ENCODE peak calls at places on chromosomes 3 and 15, in ten cellular contexts. E is lower leg skin, M is upper lobe of right lung, W is neural crest cell, Z is choroid plexus epithelial cell, I is GM20000, Y is foreskin keratinocyte, T is tibial artery, R is adrenal gland, A is RWPE1. H is an unnamed sample.

GRCh38 chr15:98787936-98788757 is 139.8 kb downstream of the IGF1R start:
- DNase-seq in I (no peak), M (no peak), Y (no peak), Z (no peak), A (no peak), W (no peak), R (no peak), E (no peak), T (no peak), H (peak; percentile 11)

GRCh38 chr3:185215873-185216586 is 37.8 kb downstream of the EHHADH start:
- DNase-seq in Z (peak; percentile 57), Y (no peak), M (no peak), E (no peak), R (no peak), A (peak; percentile 30), I (peak; percentile 19), W (no peak), T (no peak), H (peak; percentile 33)

GRCh38 chr3:46861996-46862688 is 1.1 kb downstream of the MYL3 start:
- DNase-seq in Z (no peak), Y (no peak), A (no peak), R (no peak), M (no peak), E (no peak), W (no peak), T (peak; percentile 10), I (no peak), H (no peak)

GRCh38 chr3:125231895-125232294 is 19.3 kb upstream of the SLC12A8 start:
- DNase-seq in Y (peak; percentile 69), R (no peak), A (peak; percentile 49), M (no peak), W (no peak), I (no peak), Z (peak; percentile 85), T (no peak), E (no peak), H (peak; percentile 24)

GRCh38 chr15:63672775-63673174 is 75.6 kb downstream of the FBXL22 start:
- DNase-seq in Y (no peak), R (no peak), T (no peak), E (no peak), I (no peak), W (no peak), M (no peak), A (no peak), Z (no peak), H (no peak)

GRCh38 chr3:33722626-33723370 is 4.7 kb upstream of the CLASP2 start:
- DNase-seq in W (no peak), A (no peak), E (no peak), T (no peak), M (no peak), I (no peak), Y (peak; percentile 19), R (no peak), Z (peak; percentile 73), H (no peak)

GRCh38 chr3:170808041-170808440 is 62.0 kb downstream of the RPL22L1 start:
- DNase-seq in R (no peak), Z (peak; percentile 31), T (no peak), A (no peak), M (no peak), Y (no peak), I (no peak), E (no peak), W (no peak), H (no peak)

GRCh38 chr3:158420654-158421396 is 150.2 kb upstream of the MLF1 start:
- DNase-seq in R (no peak), Y (peak; percentile 92), I (peak; percentile 25), W (no peak), E (peak; percentile 17), A (peak; percentile 75), T (no peak), M (no peak), Z (peak; percentile 84), H (peak; percentile 90)

GRCh38 chr3:64873400-64873799 is 185.6 kb upstream of the ADAMTS9 start:
- DNase-seq in E (no peak), Z (peak; percentile 22), I (no peak), Y (no peak), T (no peak), A (no peak), M (no peak), R (no peak), W (no peak), H (peak; percentile 1)

GRCh38 chr3:140270329-140270728 is 335.3 kb downstream of the CLSTN2 start:
- DNase-seq in Z (no peak), I (no peak), M (no peak), R (no peak), A (peak; percentile 65), W (no peak), T (no peak), Y (peak; percentile 67), E (no peak), H (peak; percentile 6)

GRCh38 chr3:123781138-123781537 is 103.0 kb downstream of the MYLK start:
- DNase-seq in A (no peak), Y (no peak), W (no peak), I (no peak), M (no peak), T (no peak), R (no peak), E (no peak), Z (no peak), H (peak; percentile 14)
- TF ChIP-seq CTCF in A (no peak), Y (peak; percentile 16), W (no peak), I (no peak), M (no peak), T (no peak), R (no peak), E (no peak), Z (peak; percentile 9), H (no peak)

GRCh38 chr3:45642731-45643152 is 46.5 kb upstream of the SACM1L start:
- DNase-seq in Z (peak; percentile 71), W (no peak), T (no peak), Y (no peak), I (no peak), A (no peak), E (no peak), R (no peak), M (peak; percentile 91), H (no peak)

GRCh38 chr3:45644063-45644462 is 45.1 kb upstream of the SACM1L start:
- DNase-seq in Z (peak; percentile 87), A (no peak), Y (no peak), E (no peak), R (no peak), M (no peak), T (no peak), I (no peak), W (no peak), H (peak; percentile 69)

GRCh38 chr3:45647148-45647619 is 42.0 kb upstream of the SACM1L start:
- DNase-seq in R (no peak), Z (peak; percentile 91), T (peak; percentile 30), W (no peak), A (peak; percentile 83), M (no peak), Y (peak; percentile 55), E (no peak), I (no peak), H (peak; percentile 89)

GRCh38 chr3:45646051-45646585 is 43.1 kb upstream of the SACM1L start:
- DNase-seq in Z (no peak), R (peak; percentile 55), Y (no peak), E (peak; percentile 44), I (no peak), W (no peak), M (peak; percentile 75), T (peak; percentile 72), A (no peak), H (no peak)

DNA sequence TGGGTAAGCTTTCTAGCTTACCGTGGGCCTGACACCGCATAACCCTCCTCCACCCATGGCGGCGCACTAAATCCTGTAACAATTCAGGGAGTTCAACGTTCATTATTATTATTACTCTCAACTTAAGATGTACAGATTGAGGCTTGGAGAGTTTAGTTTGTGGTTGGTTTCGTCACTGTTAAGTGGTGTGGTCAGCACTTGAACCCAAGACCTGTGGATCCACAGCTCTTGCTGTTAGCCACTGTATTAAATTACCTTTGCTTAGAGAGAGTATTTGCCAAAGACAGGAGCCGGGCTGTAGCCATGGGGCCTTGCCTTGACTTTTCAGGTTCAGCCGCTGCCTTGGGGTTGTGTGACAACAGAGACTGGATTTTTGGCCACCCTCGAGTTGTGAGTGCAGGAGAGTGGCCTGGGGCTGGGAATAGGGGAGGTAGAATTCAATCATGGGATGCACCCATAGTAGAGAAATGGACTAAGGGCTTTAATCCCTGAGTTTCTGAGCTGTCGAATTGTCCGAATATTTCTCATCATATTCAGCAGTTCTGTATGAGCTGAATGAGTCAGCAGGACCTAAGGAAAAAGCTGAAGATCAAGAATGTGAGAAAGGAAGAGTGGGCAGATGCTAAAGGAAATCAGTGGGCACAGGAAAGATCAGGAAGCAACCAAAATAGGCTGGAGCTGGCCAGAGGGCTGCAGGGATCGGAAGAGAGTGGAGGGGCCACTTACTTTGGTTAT is 44.6 kb upstream of the SACM1L start:
- DNase-seq in T (no peak), M (no peak), E (no peak), Y (peak; percentile 55), I (no peak), R (no peak), W (no peak), Z (peak; percentile 87), A (peak; percentile 70), H (peak; percentile 76)
- TF ChIP-seq CTCF in T (no peak), M (no peak), E (no peak), Y (no peak), I (no peak), R (no peak), W (no peak), Z (no peak), A (no peak), H (no peak)

DNA sequence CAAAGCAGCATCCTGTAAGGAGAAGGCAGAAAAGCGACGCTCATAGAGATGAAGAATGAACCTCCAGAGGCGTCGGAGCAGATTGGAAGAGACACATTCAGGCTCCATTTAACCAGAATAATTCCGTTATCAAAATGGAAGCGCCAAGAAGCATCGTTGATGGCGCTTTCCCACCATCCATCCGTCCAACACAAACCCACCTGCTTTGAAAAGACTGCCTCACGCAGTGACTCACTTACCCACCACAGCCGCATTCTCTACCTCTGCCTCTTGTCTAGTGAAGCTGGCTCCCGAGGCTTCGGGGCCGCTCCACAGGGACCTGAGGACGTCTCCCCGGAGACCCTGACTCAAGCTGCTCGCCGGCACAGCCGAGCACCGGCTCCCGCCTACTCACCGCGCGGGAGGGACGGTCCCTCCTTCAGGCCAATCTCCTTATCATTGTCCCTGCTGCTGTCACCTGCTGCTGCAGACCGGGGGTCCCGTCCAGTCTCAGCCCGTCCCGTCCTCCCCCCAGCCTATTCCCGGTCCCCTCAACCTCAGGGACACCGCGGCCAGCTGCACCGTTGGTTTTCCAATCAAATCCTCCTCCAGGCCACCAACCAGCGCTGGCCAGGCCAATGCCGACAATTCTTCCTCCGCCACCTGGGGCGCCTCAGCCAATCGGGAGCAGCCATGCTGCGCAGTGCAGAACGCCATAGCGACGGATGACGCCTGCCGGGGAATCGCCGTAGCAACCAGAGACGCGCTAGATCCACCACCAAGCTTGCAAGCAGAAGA is at the start of gene NEK10:
- DNase-seq in Y (peak; percentile 56), W (peak; percentile 91), M (peak; percentile 95), I (peak; percentile 90), Z (peak; percentile 96), E (peak; percentile 87), A (peak; percentile 96), R (peak; percentile 94), T (peak; percentile 79), H (peak; percentile 86)
- TF ChIP-seq CTCF in Y (peak; percentile 3), W (no peak), M (no peak), I (no peak), Z (no peak), E (no peak), A (no peak), R (no peak), T (no peak), H (no peak)

DNA sequence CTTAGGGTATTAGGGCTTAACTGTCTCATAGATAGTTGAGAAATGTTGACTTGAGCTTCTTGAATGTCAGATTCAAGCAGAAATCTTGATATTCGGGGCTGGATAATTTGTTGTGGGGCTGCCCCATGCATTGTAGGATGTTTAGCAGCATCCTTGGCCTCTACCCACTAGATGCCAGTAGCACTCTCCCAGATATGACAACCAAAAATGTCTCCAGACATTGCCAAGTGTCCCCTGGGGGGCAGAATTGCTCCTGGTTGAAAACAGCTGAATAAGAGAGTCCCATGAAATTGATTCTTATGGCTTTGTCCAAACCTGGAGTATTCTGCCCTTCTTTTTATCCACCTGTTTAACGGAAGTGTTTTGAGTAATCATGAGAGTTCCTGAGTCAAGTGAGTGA is 15.9 kb upstream of the LCMT2 start:
- DNase-seq in Y (no peak), Z (no peak), E (no peak), W (no peak), T (no peak), R (no peak), I (no peak), A (no peak), M (no peak), H (peak; percentile 11)
- TF ChIP-seq CTCF in Y (peak; percentile 28), Z (no peak), E (no peak), W (no peak), T (no peak), R (no peak), I (no peak), A (no peak), M (no peak), H (no peak)

H was measured in MCF 10A.